ENCODE peak calls at places on chromosomes 7 and 10, in five cellular contexts. N, R, V, E and I are unnamed samples.

GRCh38 chr10:78755877-78756455 is 312.8 kb upstream of the ZMIZ1 start:
- DNase-seq in N (no peak), R (no peak), V (no peak), E (no peak), I (no peak)

GRCh38 chr10:109386921-109387320 is 536.4 kb downstream of the XPNPEP1 start:
- DNase-seq in N (no peak), R (no peak), V (no peak), E (no peak), I (no peak)

GRCh38 chr7:2353650-2354172 is 916 bp upstream of the EIF3B start:
- DNase-seq in N (peak), R (peak), V (peak), E (peak), I (peak)

GRCh38 chr10:3874988-3875841 is 90.2 kb upstream of the KLF6 start:
- DNase-seq in N (no peak), R (no peak), V (no peak), E (no peak), I (peak)

GRCh38 chr10:85548038-85548437 is 818.6 kb downstream of the GRID1 start:
- DNase-seq in N (no peak), R (no peak), V (no peak), E (peak), I (peak)

GRCh38 chr10:99920901-99921300 is 88.8 kb downstream of the DNMBP start:
- DNase-seq in N (no peak), R (no peak), V (no peak), E (peak), I (no peak)

GRCh38 chr10:75018873-75019272 is 92.6 kb upstream of the SAMD8 start:
- DNase-seq in N (no peak), R (no peak), V (no peak), E (no peak), I (no peak)

GRCh38 chr7:50502947-50503346 is 52.8 kb upstream of the FIGNL1 start:
- DNase-seq in N (no peak), R (no peak), V (no peak), E (no peak), I (no peak)

GRCh38 chr7:43764807-43765491 is 6.5 kb downstream of the BLVRA start:
- DNase-seq in N (no peak), R (peak), V (no peak), E (no peak), I (no peak)